ENCODE peak calls at places on chromosomes 7 and 10, in four cellular contexts. J, T, C and P are unnamed samples.

GRCh38 chr7:30473903-30474302 is 4.7 kb downstream of the NOD1 start:
- DNase-seq in J (no peak), T (no peak), C (no peak), P (no peak)

GRCh38 chr7:27343804-27344203 is 101.2 kb downstream of the EVX1 start:
- DNase-seq in J (no peak), T (no peak), C (no peak), P (no peak)

GRCh38 chr10:85651507-85651902 is 715.1 kb downstream of the GRID1 start:
- DNase-seq in J (no peak), T (no peak), C (no peak), P (no peak)

GRCh38 chr10:92052741-92053140 is 129.2 kb downstream of the BTAF1 start:
- DNase-seq in J (no peak), T (no peak), C (no peak), P (no peak)

GRCh38 chr7:46784746-46785145 is 797.2 kb downstream of the TNS3 start:
- DNase-seq in J (no peak), T (no peak), C (no peak), P (no peak)

GRCh38 chr7:11203688-11204087 is 230.0 kb downstream of the PHF14 start:
- DNase-seq in J (no peak), T (no peak), C (peak), P (no peak)

GRCh38 chr10:104406715-104407517 is 53.3 kb downstream of the CFAP58 start:
- DNase-seq in J (no peak), T (no peak), C (no peak), P (no peak)

GRCh38 chr7:135375908-135376699 is 133.8 kb downstream of the CNOT4 start:
- DNase-seq in J (no peak), T (no peak), C (no peak), P (no peak)

GRCh38 chr10:121351533-121351932 is 246.7 kb downstream of the FGFR2 start:
- DNase-seq in J (no peak), T (no peak), C (no peak), P (no peak)

GRCh38 chr7:2692543-2692942 is 4.5 kb downstream of the AMZ1 start:
- DNase-seq in J (no peak), T (no peak), C (no peak), P (no peak)

GRCh38 chr7:44966731-44967538 is 11.9 kb downstream of the MYO1G start:
- DNase-seq in J (no peak), T (peak), C (no peak), P (peak)

GRCh38 chr10:58152698-58153263 is 114.9 kb downstream of the IPMK start:
- DNase-seq in J (no peak), T (peak), C (peak), P (no peak)

GRCh38 chr10:132241496-132241895 is 54.7 kb downstream of the DPYSL4 start:
- DNase-seq in J (no peak), T (no peak), C (no peak), P (no peak)

GRCh38 chr7:55086413-55087201 is 67.8 kb downstream of the EGFR start:
- DNase-seq in J (no peak), T (no peak), C (no peak), P (no peak)

GRCh38 chr7:111986601-111987000 is 219.6 kb downstream of the DOCK4 start:
- DNase-seq in J (no peak), T (no peak), C (no peak), P (no peak)

GRCh38 chr10:87887548-87888289 is 24.3 kb downstream of the PTEN start:
- DNase-seq in J (no peak), T (no peak), C (no peak), P (no peak)
- TF ChIP-seq POLR2AphosphoS5 in J (no peak), T (no peak), C (no peak), P (no peak)

DNA sequence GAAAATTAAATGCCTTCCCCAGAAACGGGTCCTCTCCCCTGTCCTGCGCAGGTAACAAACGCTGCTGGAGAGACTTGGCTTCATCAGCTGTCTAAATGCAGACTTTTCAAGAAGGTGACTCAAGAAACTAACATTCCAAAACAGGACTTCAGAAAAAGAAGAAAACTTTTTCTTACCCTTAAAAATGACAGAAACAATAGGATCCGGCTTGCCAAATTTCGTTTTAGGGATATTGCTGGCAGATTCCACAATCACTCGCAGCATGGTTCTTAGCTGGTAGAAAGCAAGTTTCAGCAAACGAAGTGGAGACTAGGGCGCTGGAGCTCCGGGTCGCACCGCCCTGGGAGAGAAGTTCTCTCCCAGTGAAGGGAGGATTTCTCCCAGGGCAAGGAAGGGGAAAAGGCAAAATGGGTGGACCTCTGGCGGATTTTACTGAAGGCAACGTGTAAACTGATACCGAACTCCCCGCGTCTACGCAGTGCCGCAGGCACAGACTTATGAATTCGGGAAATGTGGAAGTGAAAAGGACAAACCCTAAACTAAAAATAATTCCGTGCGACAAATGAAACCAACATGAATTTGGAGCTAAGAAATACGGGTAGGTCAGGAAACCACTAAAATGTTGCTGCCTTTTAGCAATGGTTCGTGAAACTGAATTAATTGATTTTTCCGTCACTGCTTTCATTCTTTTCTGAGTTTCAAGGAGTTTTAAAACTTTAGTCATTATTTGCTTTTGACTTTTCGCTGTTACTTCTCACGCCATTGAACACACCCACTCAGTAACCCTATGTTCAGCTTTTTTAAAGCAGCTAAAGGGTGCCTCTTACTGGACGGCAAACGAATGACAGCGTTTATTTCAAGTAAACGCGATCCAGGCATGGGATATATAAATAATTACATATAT is at the start of gene MYOF:
- DNase-seq in J (peak), T (peak), C (peak), P (peak)
- TF ChIP-seq POLR2AphosphoS5 in J (peak), T (no peak), C (peak), P (peak)

GRCh38 chr10:80498833-80499671 is 38.6 kb upstream of the SH2D4B start:
- DNase-seq in J (peak), T (peak), C (peak), P (peak)
- TF ChIP-seq POLR2AphosphoS5 in J (peak), T (peak), C (peak), P (peak)

DNA sequence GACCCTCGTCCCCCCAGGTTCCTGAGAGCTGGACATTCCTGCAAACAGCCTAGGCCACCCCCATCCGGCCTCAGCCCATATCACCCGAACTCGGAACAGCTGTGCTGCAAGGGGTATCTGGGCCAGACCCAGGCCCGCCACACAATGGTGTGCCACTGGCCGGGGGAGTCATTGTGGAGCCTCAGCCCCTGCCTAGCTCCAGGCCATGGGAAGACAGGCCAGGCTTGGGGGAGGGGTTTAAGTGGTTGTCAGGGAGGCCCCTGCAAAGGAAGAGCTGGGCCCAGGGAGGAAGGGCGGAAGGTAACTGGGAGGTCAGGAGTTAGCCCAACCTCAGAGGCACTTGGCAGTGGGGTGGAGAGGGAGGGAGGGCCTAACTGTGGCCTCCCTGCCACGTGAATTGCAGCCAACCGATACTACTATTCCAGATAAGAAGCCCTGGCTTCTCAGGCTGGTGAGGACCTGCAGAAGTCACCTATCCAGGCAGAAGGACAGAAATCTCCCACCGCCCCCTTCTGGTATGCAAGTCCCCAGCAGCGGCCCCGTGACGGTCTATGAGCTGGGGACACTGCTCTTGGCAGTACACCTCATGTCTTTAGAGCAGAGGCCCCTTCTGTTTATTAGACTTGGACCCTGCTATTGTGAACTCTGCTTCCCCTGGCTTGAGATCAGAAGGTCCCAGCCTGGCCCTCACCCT is 26.8 kb downstream of the VSIR start:
- DNase-seq in J (no peak), T (peak), C (peak), P (no peak)
- TF ChIP-seq POLR2AphosphoS5 in J (peak), T (no peak), C (no peak), P (no peak)

DNA sequence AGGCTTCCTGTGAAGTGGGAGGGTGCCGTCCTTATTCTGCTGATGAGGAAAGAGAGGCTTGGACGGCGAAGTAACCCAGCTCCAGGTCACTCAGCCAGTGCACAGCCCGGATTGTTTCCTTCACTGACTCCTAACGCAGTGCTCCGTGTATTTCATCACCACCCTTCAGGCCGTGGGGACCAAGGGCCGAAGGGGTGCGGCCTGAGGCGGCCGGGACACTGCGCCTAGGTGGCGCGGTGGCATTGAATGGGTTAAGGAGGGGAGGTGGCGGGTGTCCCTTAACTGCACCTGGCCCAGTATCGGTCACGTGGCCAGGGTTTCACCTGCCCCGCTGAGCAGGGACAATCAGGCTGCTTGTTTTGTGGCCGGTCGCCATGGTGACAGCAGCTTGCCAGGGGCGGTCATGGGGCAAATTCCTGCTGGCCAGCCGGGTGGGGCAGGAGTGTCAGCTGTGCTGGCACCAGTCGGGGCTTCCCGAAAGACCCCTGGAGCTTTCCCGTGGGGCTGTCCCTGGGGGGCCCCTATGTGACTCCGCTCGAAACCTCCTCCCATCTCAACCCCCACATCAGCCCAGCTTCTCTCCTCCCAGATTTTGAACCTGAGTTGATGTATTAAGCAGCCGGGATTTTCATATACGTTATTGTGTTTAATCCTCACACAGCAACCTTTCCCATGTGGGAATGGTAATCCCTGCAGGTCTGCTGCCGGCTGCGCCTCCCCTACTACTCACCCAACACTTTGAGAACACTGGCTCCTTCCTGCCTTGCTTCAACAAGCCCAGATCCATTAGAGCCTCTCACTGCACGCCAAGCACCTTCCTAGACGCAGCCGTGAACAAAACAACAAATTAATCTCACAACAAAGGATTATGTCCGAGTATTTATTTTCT is 4.4 kb upstream of the ABHD11 start:
- DNase-seq in J (no peak), T (no peak), C (peak), P (peak)
- TF ChIP-seq POLR2AphosphoS5 in J (no peak), T (no peak), C (peak), P (no peak)